ENCODE peak calls at places on chromosomes 12 and 14, in four cellular contexts. V is LoVo, R is progenitor cell of endocrine pancreas, H is aorta. U is an unnamed sample.

GRCh38 chr14:99467338-99468075 is 13.2 kb downstream of the SETD3 start:
- DNase-seq in V (no peak), R (no peak), H (no peak), U (no peak)

GRCh38 chr12:129657179-129657578 is 246.6 kb downstream of the TMEM132D start:
- DNase-seq in V (no peak), R (no peak), H (no peak), U (no peak)

GRCh38 chr12:71092290-71092689 is 65.5 kb downstream of the TSPAN8 start:
- DNase-seq in V (no peak), R (no peak), H (no peak), U (no peak)

GRCh38 chr12:31783996-31784645 is 55.3 kb upstream of the AMN1 start:
- DNase-seq in V (no peak), R (no peak), H (no peak), U (no peak)

GRCh38 chr12:124217508-124217981 is 77.3 kb upstream of the RFLNA start:
- DNase-seq in V (no peak), R (no peak), H (no peak), U (no peak)

GRCh38 chr14:50290306-50290705 is 21.7 kb downstream of the L2HGDH start:
- DNase-seq in V (no peak), R (no peak), H (no peak), U (no peak)

GRCh38 chr14:24052656-24053547 is 1.1 kb downstream of the CARMIL3 start:
- DNase-seq in V (no peak), R (no peak), H (no peak), U (peak; percentile 83)

GRCh38 chr14:57066887-57067513 is 201.7 kb downstream of the EXOC5 start:
- DNase-seq in V (no peak), R (peak; percentile 35), H (no peak), U (peak; percentile 71)

GRCh38 chr12:1836854-1837411 is 16.6 kb downstream of the LRTM2 start:
- DNase-seq in V (no peak), R (no peak), H (peak; percentile 48), U (no peak)

U was measured in activated effector memory CD4-positive, alpha-beta T cell treated with anti-CD3 and anti-CD28 coated beads, Interleukin-2, amount 50 U/mL, for 16 hours.